ENCODE peak calls at places on chromosomes 1 and 21, in six cellular contexts. One of them, this sample, is unnamed.

GRCh38 chr1:65527211-65527610 is 106.7 kb downstream of the LEPR start:
- DNase-seq in tibial nerve: no peak
- DNase-seq in body of pancreas: no peak
- DNase-seq in transverse colon: no peak
- DNase-seq in ovary: no peak
- DNase-seq in Peyer's patch: no peak
- DNase-seq in this sample: no peak

GRCh38 chr1:23010734-23011449 is 4.8 kb downstream of the TEX46 start:
- DNase-seq in ovary: no peak
- DNase-seq in Peyer's patch: no peak
- DNase-seq in body of pancreas: no peak
- DNase-seq in transverse colon: no peak
- DNase-seq in tibial nerve: no peak
- DNase-seq in this sample: no peak

GRCh38 chr1:80961464-80962190 is 839.1 kb upstream of the ADGRL2 start:
- DNase-seq in ovary: no peak
- DNase-seq in tibial nerve: no peak
- DNase-seq in Peyer's patch: no peak
- DNase-seq in transverse colon: no peak
- DNase-seq in body of pancreas: no peak
- DNase-seq in this sample: no peak

GRCh38 chr21:45892156-45892919 is 89.2 kb upstream of the COL6A1 start:
- DNase-seq in transverse colon: peak; percentile 31
- DNase-seq in ovary: no peak
- DNase-seq in tibial nerve: no peak
- DNase-seq in body of pancreas: no peak
- DNase-seq in Peyer's patch: peak; percentile 44
- DNase-seq in this sample: no peak

GRCh38 chr1:55868026-55868425 is 652.9 kb upstream of the USP24 start:
- DNase-seq in body of pancreas: no peak
- DNase-seq in ovary: no peak
- DNase-seq in transverse colon: no peak
- DNase-seq in Peyer's patch: no peak
- DNase-seq in tibial nerve: no peak
- DNase-seq in this sample: no peak

GRCh38 chr1:162388615-162389014 is 7.1 kb downstream of the C1orf226 start:
- DNase-seq in ovary: no peak
- DNase-seq in transverse colon: no peak
- DNase-seq in body of pancreas: no peak
- DNase-seq in tibial nerve: no peak
- DNase-seq in Peyer's patch: no peak
- DNase-seq in this sample: no peak

GRCh38 chr1:30522031-30523004 is 201.1 kb downstream of the MATN1 start:
- DNase-seq in transverse colon: no peak
- DNase-seq in body of pancreas: peak; percentile 21
- DNase-seq in ovary: peak; percentile 19
- DNase-seq in Peyer's patch: peak; percentile 3
- DNase-seq in tibial nerve: peak; percentile 53
- DNase-seq in this sample: peak; percentile 77

GRCh38 chr1:54107131-54107530 is 45.7 kb downstream of the CDCP2 start:
- DNase-seq in Peyer's patch: no peak
- DNase-seq in body of pancreas: no peak
- DNase-seq in tibial nerve: no peak
- DNase-seq in ovary: no peak
- DNase-seq in transverse colon: no peak
- DNase-seq in this sample: no peak

GRCh38 chr1:79043506-79043905 is 37.0 kb upstream of the ADGRL4 start:
- DNase-seq in tibial nerve: no peak
- DNase-seq in transverse colon: no peak
- DNase-seq in body of pancreas: no peak
- DNase-seq in Peyer's patch: no peak
- DNase-seq in ovary: no peak
- DNase-seq in this sample: no peak

GRCh38 chr1:234610061-234610581 is at the start of gene IRF2BP2:
- DNase-seq in Peyer's patch: peak; percentile 85
- DNase-seq in tibial nerve: peak; percentile 74
- DNase-seq in body of pancreas: peak; percentile 87
- DNase-seq in transverse colon: peak; percentile 86
- DNase-seq in ovary: peak; percentile 89
- DNase-seq in this sample: peak; percentile 93

GRCh38 chr21:36113647-36114428 is 21.0 kb upstream of the CBR3 start:
- DNase-seq in Peyer's patch: peak; percentile 60
- DNase-seq in body of pancreas: no peak
- DNase-seq in transverse colon: peak; percentile 85
- DNase-seq in tibial nerve: no peak
- DNase-seq in ovary: no peak
- DNase-seq in this sample: no peak

GRCh38 chr1:173506437-173506836 is 29.3 kb downstream of the PRDX6 start:
- DNase-seq in Peyer's patch: no peak
- DNase-seq in body of pancreas: peak; percentile 70
- DNase-seq in ovary: no peak
- DNase-seq in transverse colon: peak; percentile 82
- DNase-seq in tibial nerve: no peak
- DNase-seq in this sample: no peak

GRCh38 chr1:190067592-190067991 is 410.1 kb downstream of the BRINP3 start:
- DNase-seq in transverse colon: no peak
- DNase-seq in Peyer's patch: no peak
- DNase-seq in ovary: no peak
- DNase-seq in body of pancreas: no peak
- DNase-seq in tibial nerve: no peak
- DNase-seq in this sample: no peak

GRCh38 chr21:25848309-25848708 is 113.5 kb downstream of the GABPA start:
- DNase-seq in transverse colon: no peak
- DNase-seq in Peyer's patch: no peak
- DNase-seq in ovary: no peak
- DNase-seq in body of pancreas: no peak
- DNase-seq in tibial nerve: no peak
- DNase-seq in this sample: no peak

GRCh38 chr1:149843302-149844041 is 55.9 kb upstream of the BOLA1 start:
- DNase-seq in Peyer's patch: no peak
- DNase-seq in body of pancreas: no peak
- DNase-seq in ovary: no peak
- DNase-seq in transverse colon: no peak
- DNase-seq in tibial nerve: no peak
- DNase-seq in this sample: no peak

GRCh38 chr1:91569411-91570104 is 68.9 kb downstream of the CDC7 start:
- DNase-seq in ovary: peak; percentile 21
- DNase-seq in Peyer's patch: no peak
- DNase-seq in body of pancreas: no peak
- DNase-seq in transverse colon: peak; percentile 55
- DNase-seq in tibial nerve: peak; percentile 78
- DNase-seq in this sample: peak; percentile 82

GRCh38 chr1:174999926-175000696 is at the start of gene CACYBP:
- DNase-seq in ovary: no peak
- DNase-seq in tibial nerve: peak; percentile 26
- DNase-seq in Peyer's patch: peak; percentile 43
- DNase-seq in body of pancreas: no peak
- DNase-seq in transverse colon: no peak
- DNase-seq in this sample: no peak

GRCh38 chr21:36630485-36631206 is 68.3 kb upstream of the SIM2 start:
- DNase-seq in transverse colon: peak; percentile 66
- DNase-seq in body of pancreas: peak; percentile 74
- DNase-seq in ovary: no peak
- DNase-seq in Peyer's patch: peak; percentile 26
- DNase-seq in tibial nerve: no peak
- DNase-seq in this sample: peak; percentile 36

GRCh38 chr21:46294647-46295176 is 8.6 kb downstream of the YBEY start:
- DNase-seq in Peyer's patch: no peak
- DNase-seq in ovary: no peak
- DNase-seq in transverse colon: no peak
- DNase-seq in tibial nerve: no peak
- DNase-seq in body of pancreas: no peak
- DNase-seq in this sample: peak; percentile 58

GRCh38 chr1:165900576-165901380 is 73.4 kb downstream of the UCK2 start:
- DNase-seq in transverse colon: no peak
- DNase-seq in Peyer's patch: no peak
- DNase-seq in tibial nerve: no peak
- DNase-seq in body of pancreas: peak; percentile 62
- DNase-seq in ovary: no peak
- DNase-seq in this sample: no peak

GRCh38 chr1:217275617-217276398 is 355.1 kb downstream of the GPATCH2 start:
- DNase-seq in body of pancreas: no peak
- DNase-seq in transverse colon: no peak
- DNase-seq in ovary: no peak
- DNase-seq in Peyer's patch: no peak
- DNase-seq in tibial nerve: no peak
- DNase-seq in this sample: no peak

GRCh38 chr1:9239622-9240401 is 5.2 kb downstream of the H6PD start:
- DNase-seq in Peyer's patch: peak; percentile 72
- DNase-seq in body of pancreas: no peak
- DNase-seq in ovary: peak; percentile 72
- DNase-seq in tibial nerve: no peak
- DNase-seq in transverse colon: peak; percentile 69
- DNase-seq in this sample: peak; percentile 66

GRCh38 chr1:65924471-65924870 is 131.8 kb downstream of the PDE4B start:
- DNase-seq in tibial nerve: no peak
- DNase-seq in transverse colon: no peak
- DNase-seq in Peyer's patch: no peak
- DNase-seq in ovary: no peak
- DNase-seq in body of pancreas: no peak
- DNase-seq in this sample: no peak

DNA sequence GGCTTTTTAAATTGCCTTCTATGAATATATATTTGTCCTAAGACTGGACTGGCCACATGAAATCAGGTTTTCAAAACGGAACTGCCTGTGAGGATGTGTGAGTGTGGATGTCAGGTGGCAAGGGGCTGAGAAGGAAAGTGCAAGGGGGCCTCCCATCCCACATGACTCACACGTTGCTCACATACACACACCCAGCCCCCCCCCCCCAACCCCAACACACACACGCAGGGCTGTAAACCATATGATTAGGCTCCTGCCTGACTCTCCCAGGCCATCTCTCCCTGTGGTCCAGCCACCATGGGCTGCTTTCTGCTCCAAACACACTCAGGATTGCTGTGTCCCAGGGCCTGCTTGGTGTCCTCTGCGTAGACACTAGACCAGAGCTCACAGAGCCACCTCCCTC is 22.4 kb downstream of the DEGS1 start:
- DNase-seq in transverse colon: no peak
- DNase-seq in ovary: no peak
- DNase-seq in body of pancreas: no peak
- DNase-seq in tibial nerve: no peak
- DNase-seq in Peyer's patch: no peak
- DNase-seq in this sample: no peak
- H3K4me3 ChIP-seq in transverse colon: no peak overlapping the region
- H3K4me3 ChIP-seq in ovary: no peak overlapping the region
- H3K4me3 ChIP-seq in body of pancreas: no peak overlapping the region
- H3K4me3 ChIP-seq in tibial nerve: no peak overlapping the region
- H3K4me3 ChIP-seq in Peyer's patch: no peak overlapping the region
- H3K4me3 ChIP-seq in this sample: no peak overlapping the region

GRCh38 chr1:200288226-200288625 is 121.6 kb downstream of the ZNF281 start:
- DNase-seq in ovary: no peak
- DNase-seq in Peyer's patch: no peak
- DNase-seq in tibial nerve: no peak
- DNase-seq in transverse colon: no peak
- DNase-seq in body of pancreas: no peak
- DNase-seq in this sample: no peak
- TF ChIP-seq POLR2A in ovary: no peak
- TF ChIP-seq POLR2A in Peyer's patch: no peak
- TF ChIP-seq POLR2A in tibial nerve: no peak
- TF ChIP-seq POLR2A in transverse colon: no peak
- TF ChIP-seq POLR2A in body of pancreas: no peak
- TF ChIP-seq POLR2A in this sample: no peak

GRCh38 chr1:28278763-28279162 is 19.4 kb downstream of the SESN2 start:
- DNase-seq in tibial nerve: no peak
- DNase-seq in Peyer's patch: no peak
- DNase-seq in body of pancreas: no peak
- DNase-seq in ovary: no peak
- DNase-seq in transverse colon: no peak
- DNase-seq in this sample: no peak

GRCh38 chr1:28280501-28280900 is 21.2 kb downstream of the SESN2 start:
- DNase-seq in body of pancreas: no peak
- DNase-seq in Peyer's patch: no peak
- DNase-seq in tibial nerve: no peak
- DNase-seq in transverse colon: no peak
- DNase-seq in ovary: no peak
- DNase-seq in this sample: no peak

GRCh38 chr1:28281608-28282425 is 22.5 kb downstream of the SESN2 start:
- DNase-seq in tibial nerve: no peak
- DNase-seq in ovary: no peak
- DNase-seq in transverse colon: peak; percentile 43
- DNase-seq in body of pancreas: no peak
- DNase-seq in Peyer's patch: no peak
- DNase-seq in this sample: no peak

GRCh38 chr1:28280961-28281360 is 21.6 kb downstream of the SESN2 start:
- DNase-seq in ovary: no peak
- DNase-seq in transverse colon: no peak
- DNase-seq in Peyer's patch: no peak
- DNase-seq in body of pancreas: no peak
- DNase-seq in tibial nerve: no peak
- DNase-seq in this sample: no peak

DNA sequence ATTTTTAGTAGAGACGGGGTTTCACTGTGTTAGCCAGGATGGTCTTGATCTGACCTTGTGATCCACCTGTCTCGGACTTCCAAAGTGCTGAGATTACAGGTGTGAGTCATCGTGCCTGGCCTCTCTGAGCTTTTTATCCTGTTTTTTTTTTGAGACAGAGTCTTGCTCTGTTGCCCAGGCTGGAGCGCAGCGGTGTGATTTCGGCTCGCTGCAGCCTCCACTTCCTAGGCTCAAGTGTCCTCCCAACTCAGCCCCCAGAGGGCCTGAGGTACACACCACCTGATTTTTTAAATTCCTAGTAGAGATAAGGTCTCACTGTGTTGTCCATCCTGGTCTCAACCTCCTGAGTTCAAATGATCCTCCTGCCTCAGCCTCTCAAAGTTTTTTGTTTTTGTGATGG is 20.4 kb downstream of the SESN2 start:
- DNase-seq in tibial nerve: no peak
- DNase-seq in body of pancreas: no peak
- DNase-seq in ovary: no peak
- DNase-seq in transverse colon: no peak
- DNase-seq in Peyer's patch: no peak
- DNase-seq in this sample: no peak
- H3K36me3 ChIP-seq in tibial nerve: no peaks in the 10 kb centered on the region
- H3K36me3 ChIP-seq in body of pancreas: peaks cover 21% of the 10 kb centered on the region
- H3K36me3 ChIP-seq in ovary: no peaks in the 10 kb centered on the region
- H3K36me3 ChIP-seq in transverse colon: no peaks in the 10 kb centered on the region
- H3K36me3 ChIP-seq in Peyer's patch: no peaks in the 10 kb centered on the region
- H3K36me3 ChIP-seq in this sample: peaks cover 82% of the 10 kb centered on the region

DNA sequence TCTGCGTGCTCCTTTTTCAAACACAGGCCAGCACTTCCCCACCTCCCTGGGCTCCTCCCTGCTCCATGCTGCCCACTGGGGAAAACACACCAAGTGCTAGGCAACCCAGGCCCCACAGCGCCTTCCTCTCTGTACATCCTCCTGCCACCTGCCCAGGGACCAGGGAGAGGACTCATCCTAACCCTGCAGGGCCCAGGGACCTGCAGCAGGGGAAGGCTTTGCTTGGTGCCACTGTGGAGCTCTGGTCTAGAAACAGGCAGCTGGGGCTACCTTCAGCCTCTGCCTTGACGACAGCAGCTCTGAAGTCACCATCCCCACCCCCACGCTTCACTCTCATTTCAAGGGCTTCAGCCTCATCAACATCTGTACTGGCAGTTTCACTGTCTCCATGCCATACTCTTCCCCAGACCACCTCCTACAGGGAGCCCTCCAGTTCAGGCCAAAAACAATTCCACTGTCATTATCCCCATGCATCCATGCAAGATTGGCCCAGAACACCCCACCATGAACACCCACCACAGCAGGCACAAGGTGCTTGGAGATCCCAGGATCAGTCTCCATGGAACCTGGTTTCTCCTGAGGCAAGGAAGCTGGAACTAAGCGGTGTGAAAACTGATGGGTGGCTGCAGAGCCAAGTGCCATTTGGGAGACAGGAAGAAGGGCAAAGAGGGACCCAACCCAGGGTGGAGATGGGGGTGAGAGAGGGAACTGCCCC is 1.1 kb downstream of the IGSF8 start:
- DNase-seq in tibial nerve: no peak
- DNase-seq in body of pancreas: no peak
- DNase-seq in ovary: no peak
- DNase-seq in Peyer's patch: no peak
- DNase-seq in transverse colon: no peak
- DNase-seq in this sample: no peak
- H3K4me3 ChIP-seq in tibial nerve: peak overlapping the region; percentile 67
- H3K4me3 ChIP-seq in body of pancreas: no peak overlapping the region
- H3K4me3 ChIP-seq in ovary: peak overlapping the region; percentile 52
- H3K4me3 ChIP-seq in Peyer's patch: peak overlapping the region; percentile 94
- H3K4me3 ChIP-seq in transverse colon: peak overlapping the region; percentile 93
- H3K4me3 ChIP-seq in this sample: peak overlapping the region; percentile 80

This sample was measured in heart left ventricle.